ENCODE peak calls at places on chromosome X, in seven cellular contexts. K, U, V, I, R, G and Z are unnamed samples.
A peak's percentile ranks its signal among the peaks of the same experiment; 100 is the strongest.

GRCh38 chrX:34879361-34879760 is 63.2 kb upstream of the FAM47B start:
- DNase-seq in I (peak; percentile 9), G (peak; percentile 40), U (no peak), K (peak; percentile 1), V (no peak), R (no peak), Z (no peak)

GRCh38 chrX:109936598-109936997 is 66.3 kb upstream of the TMEM164 start:
- DNase-seq in G (no peak), V (no peak), U (no peak), I (no peak), K (no peak), R (no peak), Z (no peak)

GRCh38 chrX:129529685-129530281 is 6.5 kb upstream of the SMARCA1 start:
- DNase-seq in I (peak; percentile 19), U (no peak), G (peak; percentile 44), K (no peak), V (peak; percentile 18), R (no peak), Z (no peak)

GRCh38 chrX:52277666-52278065 is 91.2 kb upstream of the XAGE2 start:
- DNase-seq in V (no peak), G (no peak), I (no peak), R (no peak), K (no peak), U (no peak), Z (no peak)

GRCh38 chrX:11406109-11406755 is 113.0 kb downstream of the AMELX start:
- DNase-seq in K (no peak), G (peak; percentile 69), V (no peak), U (no peak), R (no peak), I (peak; percentile 14), Z (no peak)

GRCh38 chrX:121456315-121456714 is 408.9 kb downstream of the GLUD2 start:
- DNase-seq in V (no peak), G (no peak), U (no peak), R (no peak), I (no peak), K (no peak), Z (no peak)

GRCh38 chrX:25020391-25021131 is 4.8 kb upstream of the ARX start:
- DNase-seq in K (no peak), R (no peak), G (no peak), I (no peak), V (peak; percentile 66), U (peak; percentile 43), Z (no peak)

GRCh38 chrX:48466696-48467095 is 3.4 kb downstream of the SLC38A5 start:
- DNase-seq in I (no peak), G (no peak), K (no peak), V (no peak), U (peak; percentile 37), R (no peak), Z (peak; percentile 23)

GRCh38 chrX:40098264-40099045 is 697 bp upstream of the BCOR start:
- DNase-seq in R (no peak), U (peak; percentile 77), I (peak; percentile 51), V (peak; percentile 83), K (peak; percentile 40), G (peak; percentile 56), Z (peak; percentile 75)

GRCh38 chrX:1468250-1468772 is 15.6 kb upstream of the ASMTL start:
- DNase-seq in R (no peak), K (no peak), G (peak; percentile 59), V (no peak), I (peak; percentile 75), U (no peak), Z (peak; percentile 87)

GRCh38 chrX:96564595-96564994 is 120.0 kb upstream of the DIAPH2 start:
- DNase-seq in R (no peak), U (no peak), V (no peak), G (no peak), K (no peak), I (no peak), Z (no peak)

GRCh38 chrX:47863187-47863586 is 26.5 kb downstream of the ZNF81 start:
- DNase-seq in K (peak; percentile 33), I (no peak), R (no peak), U (no peak), G (no peak), V (no peak), Z (no peak)

GRCh38 chrX:123087326-123087725 is 96.8 kb upstream of the GRIA3 start:
- DNase-seq in I (peak; percentile 14), V (no peak), G (peak; percentile 17), U (no peak), K (no peak), R (no peak), Z (no peak)

GRCh38 chrX:18353931-18354368 is 538 bp downstream of the SCML2 start:
- DNase-seq in V (peak; percentile 38), I (peak; percentile 23), G (no peak), U (peak; percentile 52), K (no peak), R (no peak), Z (no peak)

GRCh38 chrX:8194216-8194615 is 23.1 kb upstream of the VCX2 start:
- DNase-seq in R (no peak), K (no peak), G (no peak), U (no peak), I (peak; percentile 67), V (no peak), Z (no peak)

GRCh38 chrX:119943185-119943988 is at the start of gene NKAP:
- DNase-seq in R (peak; percentile 91), K (peak; percentile 93), U (peak; percentile 94), G (peak; percentile 93), I (peak; percentile 94), V (peak; percentile 85), Z (peak; percentile 83)

GRCh38 chrX:153829799-153830631 is at the start of gene PDZD4:
- DNase-seq in R (no peak), I (no peak), U (no peak), V (no peak), K (no peak), G (no peak), Z (no peak)
- TF ChIP-seq EZH2 in R (no peak), I (peak; percentile 88), U (no peak), V (peak; percentile 72), K (peak; percentile 72), G (peak; percentile 92), Z (no peak)

GRCh38 chrX:66408507-66408906 is 230.4 kb downstream of the EDA2R start:
- DNase-seq in V (no peak), K (no peak), U (peak; percentile 15), R (no peak), I (peak; percentile 8), G (no peak), Z (no peak)
- TF ChIP-seq CTCF in V (no peak), K (no peak), U (peak; percentile 13), R (no peak), I (peak; percentile 14), G (no peak), Z (peak; percentile 61)

DNA sequence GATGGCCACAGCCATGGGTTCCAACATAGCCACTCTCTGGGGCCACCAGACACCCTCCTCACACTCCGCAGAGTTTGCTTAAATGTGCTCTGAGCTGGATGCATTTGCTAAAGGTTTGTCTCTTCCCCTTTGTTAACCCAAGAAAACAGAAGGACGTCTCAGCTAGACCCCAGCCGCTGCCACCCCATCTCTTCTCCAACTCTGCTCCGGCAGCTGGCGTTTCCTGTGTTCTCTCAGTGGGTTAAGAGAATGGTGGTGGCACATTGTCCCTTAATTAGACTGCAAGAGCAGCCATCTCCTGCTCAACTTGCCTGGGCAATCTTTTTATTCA is 43.7 kb upstream of the FAM9C start:
- DNase-seq in V (no peak), U (no peak), R (no peak), G (no peak), I (no peak), K (no peak), Z (peak; percentile 79)
- H3K4me2 ChIP-seq in V (no peak overlapping the region), U (no peak overlapping the region), R (no peak overlapping the region), G (no peak overlapping the region), I (peak overlapping the region; percentile 49), K (no peak overlapping the region), Z (peak overlapping the region; percentile 57)

GRCh38 chrX:133333154-133333750 is 82.0 kb downstream of the GPC4 start:
- DNase-seq in K (no peak), U (no peak), R (no peak), I (no peak), G (no peak), V (no peak), Z (no peak)
- TF ChIP-seq EZH2 in K (no peak), U (no peak), R (no peak), I (no peak), G (no peak), V (no peak), Z (no peak)